ENCODE peak calls at places on chromosomes 12 and 14, in seven cellular contexts. R, H, V, Z, K, X and E are unnamed samples.

GRCh38 chr14:68574461-68574860 is 218.4 kb downstream of the ZFP36L1 start:
- DNase-seq in R (no peak), H (no peak), V (no peak), Z (no peak), K (no peak), X (no peak), E (no peak)

GRCh38 chr12:28710882-28711281 is 438.2 kb upstream of the FAR2 start:
- DNase-seq in R (peak), H (peak), V (no peak), Z (no peak), K (no peak), X (no peak), E (no peak)

GRCh38 chr12:49707127-49707811 is at the start of gene FMNL3:
- DNase-seq in R (peak), H (peak), V (peak), Z (peak), K (peak), X (peak), E (peak)

GRCh38 chr12:128969480-128970055 is 116.3 kb downstream of the GLT1D1 start:
- DNase-seq in R (no peak), H (peak), V (peak), Z (peak), K (no peak), X (peak), E (no peak)

GRCh38 chr14:42028607-42029006 is 421.9 kb downstream of the LRFN5 start:
- DNase-seq in R (no peak), H (no peak), V (no peak), Z (no peak), K (no peak), X (no peak), E (no peak)

GRCh38 chr14:53630336-53630735 is 326.3 kb downstream of the BMP4 start:
- DNase-seq in R (no peak), H (no peak), V (peak), Z (no peak), K (no peak), X (peak), E (no peak)

GRCh38 chr12:121875582-121875981 is 13.0 kb upstream of the PSMD9 start:
- DNase-seq in R (no peak), H (no peak), V (no peak), Z (no peak), K (no peak), X (no peak), E (no peak)

GRCh38 chr12:71556881-71557280 is 106.8 kb downstream of the ZFC3H1 start:
- DNase-seq in R (peak), H (peak), V (no peak), Z (no peak), K (no peak), X (no peak), E (no peak)

GRCh38 chr14:94403312-94403711 is 14.9 kb upstream of the SERPINA1 start:
- DNase-seq in R (no peak), H (no peak), V (no peak), Z (no peak), K (no peak), X (no peak), E (no peak)

GRCh38 chr14:56176530-56176929 is 58.3 kb downstream of the PELI2 start:
- DNase-seq in R (no peak), H (no peak), V (no peak), Z (no peak), K (no peak), X (peak), E (no peak)

GRCh38 chr14:69335421-69335820 is 62.7 kb downstream of the ERH start:
- DNase-seq in R (peak), H (peak), V (no peak), Z (no peak), K (no peak), X (no peak), E (no peak)

GRCh38 chr12:40222247-40222646 is 2.5 kb upstream of the LRRK2 start:
- DNase-seq in R (peak), H (no peak), V (no peak), Z (no peak), K (no peak), X (no peak), E (no peak)